ENCODE peak calls at places on chromosomes 3 and 15, in eight cellular contexts. W is GM12878, S is ovary, B is suprapubic skin, X is A549, T is transverse colon, Y is upper lobe of left lung, L is SK-N-SH. F is an unnamed sample.
A peak's percentile ranks its signal among the peaks of the same experiment; 100 is the strongest.

GRCh38 chr15:99682455-99682854 is 50.8 kb downstream of the LYSMD4 start:
- DNase-seq in L (no peak), Y (no peak), T (no peak), S (no peak), X (no peak), B (no peak), W (no peak), F (no peak)

GRCh38 chr3:9201278-9201677 is 48.2 kb downstream of the SRGAP3 start:
- DNase-seq in X (no peak), Y (no peak), T (no peak), L (peak; percentile 78), W (no peak), B (no peak), S (no peak), F (no peak)

GRCh38 chr15:32042269-32042996 is 12.1 kb downstream of the CHRNA7 start:
- DNase-seq in Y (no peak), S (no peak), X (peak; percentile 9), B (no peak), L (peak; percentile 51), W (no peak), T (no peak), F (no peak)

GRCh38 chr15:40398413-40398873 is 7.2 kb upstream of the IVD start:
- DNase-seq in X (no peak), T (peak; percentile 41), S (no peak), W (peak; percentile 58), L (no peak), Y (peak; percentile 74), B (no peak), F (no peak)

GRCh38 chr3:100073049-100073422 is 41.3 kb downstream of the FILIP1L start:
- DNase-seq in Y (no peak), L (no peak), W (no peak), B (no peak), X (no peak), T (no peak), S (no peak), F (no peak)

GRCh38 chr3:134357914-134358811 is 16.1 kb downstream of the AMOTL2 start:
- DNase-seq in X (no peak), W (no peak), Y (peak; percentile 70), T (no peak), B (peak; percentile 65), S (no peak), L (peak; percentile 57), F (peak; percentile 81)

GRCh38 chr3:98770261-98771039 is 7.3 kb downstream of the ST3GAL6 start:
- DNase-seq in Y (peak; percentile 76), S (no peak), W (peak; percentile 53), T (peak; percentile 53), B (no peak), X (no peak), L (no peak), F (no peak)

GRCh38 chr15:68124700-68125099 is 70.6 kb downstream of the PIAS1 start:
- DNase-seq in B (no peak), S (no peak), W (no peak), L (no peak), T (no peak), Y (no peak), X (no peak), F (no peak)

GRCh38 chr3:129942296-129942695 is 32.2 kb upstream of the TRH start:
- DNase-seq in X (peak; percentile 60), B (no peak), S (peak; percentile 42), T (peak; percentile 36), Y (peak; percentile 62), W (no peak), L (peak; percentile 86), F (no peak)

GRCh38 chr15:80990955-80991354 is 1.3 kb upstream of the MESD start:
- DNase-seq in X (no peak), S (no peak), B (no peak), W (no peak), L (no peak), Y (no peak), T (no peak), F (no peak)

GRCh38 chr3:126472277-126473006 is 3.2 kb downstream of the ZXDC start:
- DNase-seq in Y (peak; percentile 93), X (peak; percentile 62), B (peak; percentile 86), L (no peak), W (peak; percentile 21), T (peak; percentile 40), S (peak; percentile 5), F (peak; percentile 91)

GRCh38 chr15:25725758-25726157 is 137.4 kb downstream of the ATP10A start:
- DNase-seq in W (no peak), T (no peak), Y (no peak), X (no peak), S (no peak), L (no peak), B (no peak), F (peak; percentile 44)

GRCh38 chr15:86759766-86760165 is 680.1 kb downstream of the AGBL1 start:
- DNase-seq in T (no peak), S (no peak), X (no peak), L (no peak), Y (no peak), W (no peak), B (no peak), F (no peak)

GRCh38 chr3:167318996-167319615 is 61.0 kb downstream of the ZBBX start:
- DNase-seq in S (no peak), B (no peak), T (no peak), W (no peak), L (no peak), Y (no peak), X (no peak), F (no peak)

GRCh38 chr3:131349946-131350347 is 31.6 kb upstream of the NUDT16 start:
- DNase-seq in Y (no peak), S (peak; percentile 62), L (peak; percentile 54), B (no peak), W (no peak), X (peak; percentile 7), T (no peak), F (no peak)

GRCh38 chr15:45795487-45796069 is 160.7 kb downstream of the SQOR start:
- DNase-seq in T (peak; percentile 48), W (no peak), L (peak; percentile 35), B (no peak), X (no peak), Y (no peak), S (no peak), F (no peak)

GRCh38 chr3:166481340-166481739 is 644.1 kb upstream of the BCHE start:
- DNase-seq in S (no peak), B (no peak), W (no peak), X (no peak), Y (no peak), L (no peak), T (no peak), F (no peak)

GRCh38 chr3:129051776-129052400 is 8.7 kb upstream of the GP9 start:
- DNase-seq in Y (peak; percentile 72), W (no peak), B (no peak), L (no peak), S (peak; percentile 17), X (no peak), T (peak; percentile 28), F (no peak)

GRCh38 chr3:178434206-178434805 is 101.9 kb upstream of the KCNMB2 start:
- DNase-seq in X (no peak), B (no peak), L (peak; percentile 18), S (no peak), Y (no peak), T (no peak), W (no peak), F (no peak)

GRCh38 chr3:113019182-113020137 is 28.7 kb downstream of the GTPBP8 start:
- DNase-seq in Y (peak; percentile 93), B (peak; percentile 93), T (peak; percentile 91), L (peak; percentile 96), X (peak; percentile 91), S (peak; percentile 88), W (peak; percentile 67), F (peak; percentile 96)

DNA sequence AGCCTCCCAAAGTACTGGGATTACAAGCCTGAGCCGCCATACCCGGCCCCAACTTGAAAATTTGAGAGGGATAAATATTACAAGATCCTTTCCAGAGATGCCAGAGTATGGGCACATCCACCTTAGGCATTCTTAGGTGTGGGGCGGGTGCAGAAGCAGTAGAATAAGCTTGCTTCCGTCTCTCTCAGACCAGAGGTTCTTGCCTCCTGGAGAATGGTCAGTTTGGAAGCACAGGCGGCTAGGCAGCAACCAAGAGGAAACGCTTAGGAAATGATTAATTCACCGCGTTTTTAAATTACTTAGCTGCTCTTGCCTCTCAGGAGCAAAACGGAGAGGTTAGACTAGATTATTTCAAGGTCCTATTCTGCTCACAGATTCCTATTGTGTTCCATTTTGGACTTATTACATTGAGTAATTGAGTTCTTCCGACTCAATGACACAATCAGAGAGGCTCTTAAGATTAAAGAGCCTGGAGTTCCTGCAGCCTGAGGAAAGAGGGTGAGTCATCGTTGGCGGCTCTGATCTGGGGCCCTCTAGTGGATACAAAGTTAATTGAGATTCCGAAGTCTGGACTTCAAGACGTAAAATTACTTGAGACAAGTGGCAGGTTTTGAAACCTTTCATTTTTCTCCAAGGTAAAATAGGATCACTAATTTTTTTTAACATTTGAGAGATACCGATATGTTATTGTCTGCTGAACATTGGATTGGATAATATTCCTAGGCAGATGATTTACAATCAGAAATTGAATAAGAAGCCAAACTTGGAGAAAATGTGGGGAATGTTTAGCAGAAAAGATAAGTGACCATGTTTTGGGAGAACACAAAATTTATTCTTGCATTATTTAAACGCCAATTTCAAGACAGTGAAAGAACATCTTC is 5.8 kb upstream of the TOPAZ1 start:
- DNase-seq in S (peak; percentile 20), Y (peak; percentile 84), L (peak; percentile 67), T (peak; percentile 59), B (peak; percentile 67), X (peak; percentile 43), W (peak; percentile 11), F (peak; percentile 78)
- TF ChIP-seq EP300 in S (no peak), Y (no peak), L (no peak), T (no peak), B (no peak), X (no peak), W (no peak), F (no peak)

DNA sequence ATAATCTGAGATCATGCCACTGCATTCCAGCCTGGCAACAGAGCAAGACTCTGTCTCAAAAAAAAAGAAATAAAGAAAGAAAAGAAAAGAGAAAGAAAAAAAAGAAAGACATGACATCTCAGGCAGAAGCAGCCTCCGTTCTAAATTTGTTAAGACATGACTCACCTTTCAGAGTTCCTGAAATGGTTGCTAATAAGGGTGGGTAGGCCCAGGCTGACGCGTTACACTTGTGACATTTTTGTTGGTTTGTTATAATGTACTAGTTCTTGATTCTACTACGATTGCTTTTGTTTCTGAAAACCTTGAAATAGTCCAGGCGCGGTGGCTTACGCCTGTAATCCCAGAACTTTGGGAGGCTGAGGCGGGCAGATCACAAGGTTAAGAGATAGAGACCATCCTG is 21.0 kb downstream of the SLC25A20 start:
- DNase-seq in W (no peak), Y (no peak), X (no peak), B (no peak), L (no peak), T (no peak), S (no peak), F (no peak)
- TF ChIP-seq EP300 in W (no peak), Y (no peak), X (no peak), B (no peak), L (no peak), T (no peak), S (no peak), F (no peak)

GRCh38 chr3:196339493-196340254 is 1.5 kb upstream of the TM4SF19 start:
- DNase-seq in L (no peak), B (no peak), X (no peak), W (no peak), S (no peak), Y (no peak), T (no peak), F (no peak)
- TF ChIP-seq EP300 in L (no peak), B (no peak), X (no peak), W (no peak), S (no peak), Y (no peak), T (no peak), F (no peak)

GRCh38 chr3:72287941-72288340 is 503.0 kb upstream of the PROK2 start:
- DNase-seq in S (no peak), X (no peak), Y (no peak), W (no peak), B (no peak), L (no peak), T (no peak), F (no peak)
- TF ChIP-seq EP300 in S (no peak), X (no peak), Y (no peak), W (no peak), B (no peak), L (no peak), T (no peak), F (no peak)